ENCODE peak calls at places on chromosome 7, in nine cellular contexts. One of them, this sample, is unnamed.

GRCh38 chr7:83410989-83411591 is 237.8 kb downstream of the SEMA3E start:
- DNase-seq in GM03348: peak; percentile 57
- DNase-seq in C1 segment of cervical spinal cord: no peak
- DNase-seq in IMR-90: peak; percentile 61
- DNase-seq in caudate nucleus: peak; percentile 3
- DNase-seq in SW 1271: peak; percentile 34
- DNase-seq in A549: peak; percentile 63
- DNase-seq in activated T-helper 2 cell treated with anti-CD3 and anti-CD28 coated beads, Interferon-gamma antibody, Interleukin-2, Interleukin-4, amounts not matched to agents 10 μg/mL and 5 μg/mL and 100 μg/mL, durations not matched to agents 14 hours and 24 hours and 36 hours: no peak
- DNase-seq in GM04503: no peak
- DNase-seq in this sample: no peak

GRCh38 chr7:21939136-21939857 is 6.4 kb downstream of the CDCA7L start:
- DNase-seq in GM03348: peak; percentile 16
- DNase-seq in C1 segment of cervical spinal cord: no peak
- DNase-seq in IMR-90: no peak
- DNase-seq in caudate nucleus: no peak
- DNase-seq in SW 1271: no peak
- DNase-seq in A549: no peak
- DNase-seq in activated T-helper 2 cell treated with anti-CD3 and anti-CD28 coated beads, Interferon-gamma antibody, Interleukin-2, Interleukin-4, amounts not matched to agents 10 μg/mL and 5 μg/mL and 100 μg/mL, durations not matched to agents 14 hours and 24 hours and 36 hours: peak; percentile 30
- DNase-seq in GM04503: peak; percentile 8
- DNase-seq in this sample: no peak

GRCh38 chr7:14457567-14458453 is 444.7 kb downstream of the DGKB start:
- DNase-seq in GM03348: peak; percentile 78
- DNase-seq in C1 segment of cervical spinal cord: no peak
- DNase-seq in IMR-90: peak; percentile 82
- DNase-seq in caudate nucleus: peak; percentile 55
- DNase-seq in SW 1271: peak; percentile 74
- DNase-seq in A549: peak; percentile 76
- DNase-seq in activated T-helper 2 cell treated with anti-CD3 and anti-CD28 coated beads, Interferon-gamma antibody, Interleukin-2, Interleukin-4, amounts not matched to agents 10 μg/mL and 5 μg/mL and 100 μg/mL, durations not matched to agents 14 hours and 24 hours and 36 hours: peak; percentile 10
- DNase-seq in GM04503: peak; percentile 15
- DNase-seq in this sample: peak; percentile 58

GRCh38 chr7:110534241-110534931 is 556.5 kb upstream of the LRRN3 start:
- DNase-seq in GM03348: peak; percentile 13
- DNase-seq in C1 segment of cervical spinal cord: no peak
- DNase-seq in IMR-90: peak; percentile 71
- DNase-seq in caudate nucleus: no peak
- DNase-seq in SW 1271: no peak
- DNase-seq in A549: peak; percentile 89
- DNase-seq in activated T-helper 2 cell treated with anti-CD3 and anti-CD28 coated beads, Interferon-gamma antibody, Interleukin-2, Interleukin-4, amounts not matched to agents 10 μg/mL and 5 μg/mL and 100 μg/mL, durations not matched to agents 14 hours and 24 hours and 36 hours: no peak
- DNase-seq in GM04503: peak; percentile 1
- DNase-seq in this sample: no peak

GRCh38 chr7:1083729-1084657 is 3.9 kb upstream of the GPER1 start:
- DNase-seq in GM03348: no peak
- DNase-seq in C1 segment of cervical spinal cord: no peak
- DNase-seq in IMR-90: no peak
- DNase-seq in caudate nucleus: peak; percentile 40
- DNase-seq in SW 1271: no peak
- DNase-seq in A549: no peak
- DNase-seq in activated T-helper 2 cell treated with anti-CD3 and anti-CD28 coated beads, Interferon-gamma antibody, Interleukin-2, Interleukin-4, amounts not matched to agents 10 μg/mL and 5 μg/mL and 100 μg/mL, durations not matched to agents 14 hours and 24 hours and 36 hours: no peak
- DNase-seq in GM04503: no peak
- DNase-seq in this sample: peak; percentile 91

GRCh38 chr7:108002726-108003590 is at the start of gene LAMB1:
- DNase-seq in GM03348: peak; percentile 93
- DNase-seq in C1 segment of cervical spinal cord: no peak
- DNase-seq in IMR-90: peak; percentile 65
- DNase-seq in caudate nucleus: peak; percentile 12
- DNase-seq in SW 1271: peak; percentile 67
- DNase-seq in A549: peak; percentile 75
- DNase-seq in activated T-helper 2 cell treated with anti-CD3 and anti-CD28 coated beads, Interferon-gamma antibody, Interleukin-2, Interleukin-4, amounts not matched to agents 10 μg/mL and 5 μg/mL and 100 μg/mL, durations not matched to agents 14 hours and 24 hours and 36 hours: no peak
- DNase-seq in GM04503: no peak
- DNase-seq in this sample: no peak

GRCh38 chr7:51732951-51733350 is 416.3 kb upstream of the COBL start:
- DNase-seq in GM03348: no peak
- DNase-seq in C1 segment of cervical spinal cord: no peak
- DNase-seq in IMR-90: no peak
- DNase-seq in caudate nucleus: no peak
- DNase-seq in SW 1271: no peak
- DNase-seq in A549: peak; percentile 1
- DNase-seq in activated T-helper 2 cell treated with anti-CD3 and anti-CD28 coated beads, Interferon-gamma antibody, Interleukin-2, Interleukin-4, amounts not matched to agents 10 μg/mL and 5 μg/mL and 100 μg/mL, durations not matched to agents 14 hours and 24 hours and 36 hours: no peak
- DNase-seq in GM04503: no peak
- DNase-seq in this sample: no peak

GRCh38 chr7:121288894-121289293 is 39.9 kb upstream of the WNT16 start:
- DNase-seq in GM03348: peak; percentile 54
- DNase-seq in C1 segment of cervical spinal cord: no peak
- DNase-seq in IMR-90: peak; percentile 80
- DNase-seq in caudate nucleus: no peak
- DNase-seq in SW 1271: peak; percentile 29
- DNase-seq in A549: no peak
- DNase-seq in activated T-helper 2 cell treated with anti-CD3 and anti-CD28 coated beads, Interferon-gamma antibody, Interleukin-2, Interleukin-4, amounts not matched to agents 10 μg/mL and 5 μg/mL and 100 μg/mL, durations not matched to agents 14 hours and 24 hours and 36 hours: no peak
- DNase-seq in GM04503: no peak
- DNase-seq in this sample: no peak

GRCh38 chr7:77796960-77797359 is 1.3 kb downstream of the TMEM60 start:
- DNase-seq in GM03348: no peak
- DNase-seq in C1 segment of cervical spinal cord: no peak
- DNase-seq in IMR-90: no peak
- DNase-seq in caudate nucleus: no peak
- DNase-seq in SW 1271: no peak
- DNase-seq in A549: no peak
- DNase-seq in activated T-helper 2 cell treated with anti-CD3 and anti-CD28 coated beads, Interferon-gamma antibody, Interleukin-2, Interleukin-4, amounts not matched to agents 10 μg/mL and 5 μg/mL and 100 μg/mL, durations not matched to agents 14 hours and 24 hours and 36 hours: no peak
- DNase-seq in GM04503: no peak
- DNase-seq in this sample: no peak

This sample was measured in posterior cingulate gyrus.